ENCODE peak calls at places on chromosome 6, in five cellular contexts. L is A549, Q is HepG2, J is NB4, O is GM12878. N is an unnamed sample.

GRCh38 chr6:127737009-127737486 is 160.1 kb downstream of the C6orf58 start:
- DNase-seq in J (peak; percentile 64), Q (peak; percentile 63), O (peak; percentile 12), L (peak; percentile 25), N (peak; percentile 79)

GRCh38 chr6:3157151-3157933 is at the start of gene TUBB2A:
- DNase-seq in J (peak; percentile 71), L (peak; percentile 63), O (no peak), Q (peak; percentile 56), N (peak; percentile 72)

GRCh38 chr6:86629123-86629522 is 308.2 kb upstream of the HTR1E start:
- DNase-seq in L (no peak), Q (no peak), J (no peak), O (no peak), N (no peak)

GRCh38 chr6:135087403-135087802 is 32.8 kb upstream of the HBS1L start:
- DNase-seq in O (no peak), Q (peak; percentile 27), L (no peak), J (peak; percentile 56), N (no peak)

GRCh38 chr6:82364087-82365010 is 732 bp downstream of the TPBG start:
- DNase-seq in J (no peak), L (peak; percentile 44), Q (no peak), O (no peak), N (peak; percentile 13)

GRCh38 chr6:63214816-63215215 is 3.5 kb downstream of the FKBP1C start:
- DNase-seq in O (no peak), L (no peak), J (peak; percentile 85), Q (peak; percentile 16), N (no peak)

GRCh38 chr6:135938588-135939215 is 87.2 kb downstream of the PDE7B start:
- DNase-seq in J (peak; percentile 34), L (no peak), O (no peak), Q (peak; percentile 8), N (peak; percentile 14)

GRCh38 chr6:84249724-84250123 is 22.3 kb upstream of the CEP162 start:
- DNase-seq in J (no peak), O (no peak), Q (no peak), L (no peak), N (no peak)

GRCh38 chr6:110528051-110528929 is 51.9 kb upstream of the SLC22A16 start:
- DNase-seq in J (peak; percentile 76), O (peak; percentile 28), Q (peak; percentile 62), L (peak; percentile 28), N (peak; percentile 91)

GRCh38 chr6:147468634-147469033 is 39.9 kb upstream of the SAMD5 start:
- DNase-seq in O (no peak), J (no peak), Q (no peak), L (no peak), N (no peak)

GRCh38 chr6:133549252-133549925 is 308.2 kb downstream of the EYA4 start:
- DNase-seq in O (no peak), J (no peak), Q (no peak), L (no peak), N (no peak)

GRCh38 chr6:46323312-46323965 is 152.7 kb upstream of the ENPP5 start:
- DNase-seq in Q (no peak), O (no peak), L (no peak), J (no peak), N (no peak)

GRCh38 chr6:150937126-150937906 is 71.8 kb downstream of the MTHFD1L start:
- DNase-seq in Q (no peak), J (no peak), L (no peak), O (no peak), N (no peak)

GRCh38 chr6:46948699-46949098 is 27.0 kb upstream of the ADGRF5 start:
- DNase-seq in J (no peak), L (no peak), O (no peak), Q (no peak), N (peak; percentile 98)

GRCh38 chr6:38617856-38618255 is 21.9 kb downstream of the BTBD9 start:
- DNase-seq in L (no peak), O (no peak), J (no peak), Q (no peak), N (no peak)

GRCh38 chr6:38610050-38610619 is 29.6 kb downstream of the BTBD9 start:
- DNase-seq in O (no peak), L (no peak), J (no peak), Q (no peak), N (peak; percentile 52)

GRCh38 chr6:38612386-38612965 is 27.3 kb downstream of the BTBD9 start:
- DNase-seq in O (no peak), Q (no peak), L (no peak), J (no peak), N (peak; percentile 1)
- TF ChIP-seq MYC in O (no peak), Q (no peak), L (no peak), J (no peak), N (no peak)

GRCh38 chr6:36605560-36606391 is 11.6 kb downstream of the SRSF3 start:
- DNase-seq in L (no peak), O (no peak), Q (no peak), J (no peak), N (no peak)
- TF ChIP-seq POLR2A in L (no peak), O (peak; percentile 49), Q (peak; percentile 66), J (no peak), N (no peak)

GRCh38 chr6:31157543-31158139 is at the start of gene CCHCR1:
- DNase-seq in J (no peak), Q (no peak), L (no peak), O (no peak), N (no peak)

GRCh38 chr6:31158140-31158862 is at the start of gene TCF19:
- DNase-seq in O (peak; percentile 98), J (peak; percentile 99), Q (peak; percentile 99), L (peak; percentile 96), N (peak; percentile 100)

GRCh38 chr6:31156647-31157046 is 955 bp downstream of the CCHCR1 start:
- DNase-seq in O (no peak), Q (no peak), L (no peak), J (no peak), N (no peak)

GRCh38 chr6:31161216-31162126 is 3.1 kb downstream of the TCF19 start:
- DNase-seq in L (no peak), O (no peak), Q (no peak), J (no peak), N (no peak)

GRCh38 chr6:31158863-31159855 is 770 bp downstream of the TCF19 start:
- DNase-seq in L (peak; percentile 15), Q (peak; percentile 31), O (no peak), J (no peak), N (no peak)
- TF ChIP-seq MYC in L (no peak), Q (peak; percentile 47), O (no peak), J (no peak), N (no peak)

GRCh38 chr6:38714239-38715015 is 684 bp upstream of the DNAH8 start:
- DNase-seq in Q (no peak), O (no peak), L (no peak), J (no peak), N (peak; percentile 28)

GRCh38 chr6:38715016-38715809 is at the start of gene DNAH8:
- DNase-seq in J (no peak), L (no peak), Q (no peak), O (no peak), N (no peak)

GRCh38 chr6:38708483-38708882 is 5.5 kb upstream of the GLO1 start:
- DNase-seq in L (no peak), O (no peak), J (no peak), Q (no peak), N (peak; percentile 71)

GRCh38 chr6:38716825-38717224 is 1.7 kb downstream of the DNAH8 start:
- DNase-seq in L (no peak), Q (no peak), O (no peak), J (no peak), N (no peak)

DNA sequence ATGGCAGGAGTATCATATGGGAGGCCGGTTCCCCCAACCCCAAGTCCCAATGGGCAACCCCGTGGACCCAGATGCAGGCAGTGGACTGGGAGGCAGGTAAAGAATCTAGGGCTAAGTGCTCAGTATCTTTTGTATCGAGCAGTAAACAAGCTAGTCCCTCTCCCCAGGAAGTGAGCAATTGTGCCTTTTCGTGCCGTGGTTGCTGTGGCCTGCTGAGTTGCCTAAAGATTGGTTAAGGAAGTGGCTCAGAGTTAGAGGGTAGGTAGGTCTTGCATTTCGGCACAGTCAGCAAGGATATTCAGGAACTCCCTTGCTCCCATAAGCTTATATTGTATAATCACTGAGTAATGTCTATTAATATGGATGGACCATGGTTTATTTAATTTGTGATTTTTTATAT is 1.3 kb upstream of the DNAH8 start:
- DNase-seq in J (peak; percentile 83), O (no peak), L (no peak), Q (no peak), N (peak; percentile 43)
- TF ChIP-seq POLR2A in J (no peak), O (no peak), L (no peak), Q (no peak), N (no peak)